ENCODE peak calls at places on chromosomes 5 and 9, in seven cellular contexts. R, N, F, Z, V, W and H are unnamed samples.

GRCh38 chr9:121372239-121372562 is 2.2 kb upstream of the STOM start:
- DNase-seq in R (no peak), N (no peak), F (no peak), Z (no peak), V (no peak), W (no peak), H (no peak)

GRCh38 chr9:115024925-115025535 is 92.9 kb downstream of the TNC start:
- DNase-seq in R (no peak), N (peak; percentile 43), F (no peak), Z (no peak), V (no peak), W (no peak), H (no peak)

GRCh38 chr5:179346401-179346800 is 1.1 kb upstream of the ADAMTS2 start:
- DNase-seq in R (no peak), N (no peak), F (no peak), Z (no peak), V (no peak), W (no peak), H (no peak)

GRCh38 chr5:180639287-180639686 is 10.1 kb downstream of the FLT4 start:
- DNase-seq in R (no peak), N (no peak), F (no peak), Z (no peak), V (no peak), W (no peak), H (no peak)

GRCh38 chr5:144254552-144254951 is 83.9 kb downstream of the KCTD16 start:
- DNase-seq in R (no peak), N (no peak), F (no peak), Z (no peak), V (no peak), W (no peak), H (no peak)

GRCh38 chr9:20314981-20315380 is 307.3 kb downstream of the MLLT3 start:
- DNase-seq in R (no peak), N (no peak), F (no peak), Z (no peak), V (no peak), W (no peak), H (no peak)

GRCh38 chr5:30197662-30198061 is 995.8 kb upstream of the CDH6 start:
- DNase-seq in R (no peak), N (no peak), F (no peak), Z (no peak), V (no peak), W (no peak), H (no peak)

GRCh38 chr9:114362394-114362793 is 25.4 kb downstream of the AKNA start:
- DNase-seq in R (no peak), N (no peak), F (no peak), Z (no peak), V (no peak), W (no peak), H (no peak)

GRCh38 chr5:23496576-23496975 is 10.8 kb upstream of the PRDM9 start:
- DNase-seq in R (no peak), N (no peak), F (no peak), Z (no peak), V (no peak), W (no peak), H (no peak)

GRCh38 chr9:109307380-109308240 is 13.2 kb downstream of the EPB41L4B start:
- DNase-seq in R (no peak), N (peak; percentile 78), F (no peak), Z (no peak), V (peak; percentile 48), W (no peak), H (no peak)

GRCh38 chr9:116901260-116901659 is 214.2 kb downstream of the TRIM32 start:
- DNase-seq in R (no peak), N (peak; percentile 4), F (no peak), Z (no peak), V (no peak), W (no peak), H (no peak)

GRCh38 chr5:68365894-68366293 is 150.3 kb downstream of the PIK3R1 start:
- DNase-seq in R (no peak), N (no peak), F (no peak), Z (no peak), V (no peak), W (no peak), H (no peak)
- H3K27ac ChIP-seq in R (no peak overlapping the region), N (no peak overlapping the region), F (no peak overlapping the region), Z (no peak overlapping the region), V (no peak overlapping the region), W (no peak overlapping the region), H (no peak overlapping the region)

DNA sequence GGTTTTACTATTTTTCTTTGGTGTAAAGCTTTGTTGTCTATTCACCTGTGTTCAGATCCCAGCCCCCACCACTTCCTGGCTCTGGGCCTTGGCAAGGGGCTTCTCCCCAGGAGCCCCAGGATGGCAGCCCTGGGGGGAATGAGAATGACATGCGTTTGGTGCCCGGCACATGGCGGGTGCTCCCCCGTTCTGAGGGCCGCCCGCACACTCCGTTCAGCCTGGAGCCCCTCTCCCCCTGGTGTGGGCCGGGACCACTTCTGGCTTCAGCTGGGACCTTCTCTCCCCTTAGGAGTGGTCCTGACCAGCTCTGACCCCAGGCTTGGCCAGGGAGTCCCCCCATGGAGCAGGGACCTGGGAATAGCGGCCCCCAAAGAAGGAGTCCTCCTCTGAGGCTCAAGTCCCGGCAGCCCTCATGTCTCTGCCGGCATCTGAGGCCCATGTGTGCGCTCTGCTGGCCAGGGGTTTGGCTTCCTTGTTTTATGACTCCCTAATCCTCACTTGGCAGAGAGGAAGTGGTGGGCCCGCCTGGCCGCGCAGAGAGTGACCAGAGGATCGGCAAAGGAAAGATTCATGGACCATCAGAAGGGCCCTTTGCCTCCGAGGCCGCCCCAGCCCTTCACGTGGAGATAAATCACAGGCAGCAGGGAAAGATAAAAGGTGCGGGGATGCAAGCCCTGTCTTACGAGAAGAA is 57.0 kb upstream of the LMX1B start:
- DNase-seq in R (no peak), N (no peak), F (no peak), Z (no peak), V (no peak), W (no peak), H (no peak)
- H3K27me3 ChIP-seq in R (peaks cover 21% of the 10 kb centered on the region), N (peaks cover 15% of the 10 kb centered on the region), F (peaks cover 24% of the 10 kb centered on the region), Z (peaks cover 18% of the 10 kb centered on the region), V (no peaks in the 10 kb centered on the region), W (no peaks in the 10 kb centered on the region), H (no peaks in the 10 kb centered on the region)

GRCh38 chr5:61139094-61139873 is 23.0 kb downstream of the SMIM15 start:
- DNase-seq in R (no peak), N (peak; percentile 26), F (no peak), Z (no peak), V (no peak), W (no peak), H (no peak)
- TF ChIP-seq CTCF in R (no peak), N (peak; percentile 58), F (peak; percentile 29), Z (no peak), V (no peak), W (peak; percentile 16), H (no peak)

GRCh38 chr5:100787648-100788047 is 115.4 kb downstream of the ST8SIA4 start:
- DNase-seq in R (no peak), N (no peak), F (no peak), Z (no peak), V (no peak), W (no peak), H (no peak)
- H3K27ac ChIP-seq in R (no peak overlapping the region), N (no peak overlapping the region), F (no peak overlapping the region), Z (no peak overlapping the region), V (no peak overlapping the region), W (no peak overlapping the region), H (no peak overlapping the region)

GRCh38 chr9:130936285-130937117 is 2.5 kb downstream of the FIBCD1 start:
- DNase-seq in R (no peak), N (peak; percentile 38), F (peak; percentile 43), Z (no peak), V (no peak), W (peak; percentile 81), H (no peak)

GRCh38 chr9:130934702-130935659 is 4.1 kb downstream of the FIBCD1 start:
- DNase-seq in R (no peak), N (no peak), F (no peak), Z (no peak), V (no peak), W (no peak), H (no peak)

GRCh38 chr9:130937146-130938076 is 1.6 kb downstream of the FIBCD1 start:
- DNase-seq in R (no peak), N (no peak), F (no peak), Z (no peak), V (no peak), W (no peak), H (no peak)

GRCh38 chr9:130934246-130934645 is 4.8 kb downstream of the FIBCD1 start:
- DNase-seq in R (no peak), N (no peak), F (no peak), Z (no peak), V (no peak), W (no peak), H (no peak)

DNA sequence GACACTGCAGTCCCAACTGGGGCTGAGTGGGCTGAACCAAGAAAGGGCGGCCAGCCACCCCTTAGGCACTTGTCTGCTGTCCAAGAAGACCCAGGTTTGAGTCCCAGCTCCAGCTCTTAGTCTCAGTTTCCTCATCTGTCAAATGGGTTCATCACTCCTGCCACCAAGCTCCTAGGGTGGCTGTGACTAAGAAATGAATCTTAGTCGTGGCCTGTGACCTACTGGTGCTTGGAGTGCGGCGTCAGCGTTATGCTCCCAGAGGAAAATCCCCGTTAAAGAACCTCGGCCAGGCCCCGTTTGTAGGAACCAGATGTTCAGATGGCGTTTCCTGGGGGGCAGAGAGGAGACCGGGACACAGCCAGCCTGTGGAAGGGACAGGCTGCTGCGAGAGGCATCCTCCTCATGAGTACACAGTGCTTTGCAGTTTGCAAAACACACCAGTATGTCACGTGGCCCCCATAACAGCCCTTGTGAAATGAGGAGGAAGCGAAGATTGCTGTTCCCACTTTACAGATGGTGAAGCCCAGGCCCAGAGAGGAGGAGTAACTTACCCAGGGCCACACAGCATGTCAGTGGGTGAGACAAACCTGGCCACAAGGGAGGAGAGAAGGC is 3.3 kb downstream of the FIBCD1 start:
- DNase-seq in R (no peak), N (no peak), F (no peak), Z (no peak), V (no peak), W (no peak), H (no peak)
- H3K27me3 ChIP-seq in R (peaks cover 94% of the 10 kb centered on the region), N (peaks cover 8% of the 10 kb centered on the region), F (peaks cover 38% of the 10 kb centered on the region), Z (peaks cover 96% of the 10 kb centered on the region), V (no peaks in the 10 kb centered on the region), W (peaks cover 7% of the 10 kb centered on the region), H (peaks cover 74% of the 10 kb centered on the region)